ENCODE peak calls at places on chromosomes 11 and 22, in seven cellular contexts. One of them, this sample, is unnamed.

GRCh38 chr22:37052386-37053309 is 1.1 kb downstream of the KCTD17 start:
- DNase-seq in HL-60: no peak
- DNase-seq in fibroblast of villous mesenchyme: no peak
- DNase-seq in choroid plexus epithelial cell: no peak
- DNase-seq in fibroblast of pulmonary artery: no peak
- DNase-seq in GM12865: no peak
- DNase-seq in bronchial epithelial cell: no peak
- DNase-seq in this sample: peak

GRCh38 chr11:117910525-117910924 is 18.7 kb downstream of the TMPRSS13 start:
- DNase-seq in HL-60: no peak
- DNase-seq in fibroblast of villous mesenchyme: no peak
- DNase-seq in choroid plexus epithelial cell: no peak
- DNase-seq in fibroblast of pulmonary artery: no peak
- DNase-seq in GM12865: no peak
- DNase-seq in bronchial epithelial cell: no peak
- DNase-seq in this sample: no peak

GRCh38 chr11:58060939-58061672 is 30.4 kb downstream of the OR6Q1 start:
- DNase-seq in HL-60: no peak
- DNase-seq in fibroblast of villous mesenchyme: peak
- DNase-seq in choroid plexus epithelial cell: no peak
- DNase-seq in fibroblast of pulmonary artery: no peak
- DNase-seq in GM12865: no peak
- DNase-seq in bronchial epithelial cell: peak
- DNase-seq in this sample: no peak

GRCh38 chr11:116644948-116645305 is 127.9 kb downstream of the BUD13 start:
- DNase-seq in HL-60: no peak
- DNase-seq in fibroblast of villous mesenchyme: no peak
- DNase-seq in choroid plexus epithelial cell: no peak
- DNase-seq in fibroblast of pulmonary artery: no peak
- DNase-seq in GM12865: no peak
- DNase-seq in bronchial epithelial cell: no peak
- DNase-seq in this sample: no peak

GRCh38 chr22:24585461-24585860 is 7.4 kb downstream of the LRRC75B start:
- DNase-seq in HL-60: no peak
- DNase-seq in fibroblast of villous mesenchyme: no peak
- DNase-seq in choroid plexus epithelial cell: no peak
- DNase-seq in fibroblast of pulmonary artery: no peak
- DNase-seq in GM12865: no peak
- DNase-seq in bronchial epithelial cell: no peak
- DNase-seq in this sample: no peak

GRCh38 chr11:35919244-35919643 is 24.6 kb upstream of the LDLRAD3 start:
- DNase-seq in HL-60: no peak
- DNase-seq in fibroblast of villous mesenchyme: no peak
- DNase-seq in choroid plexus epithelial cell: no peak
- DNase-seq in fibroblast of pulmonary artery: peak
- DNase-seq in GM12865: no peak
- DNase-seq in bronchial epithelial cell: peak
- DNase-seq in this sample: no peak

GRCh38 chr22:28424427-28425080 is 255.1 kb downstream of the TTC28 start:
- DNase-seq in HL-60: no peak
- DNase-seq in fibroblast of villous mesenchyme: peak
- DNase-seq in choroid plexus epithelial cell: peak
- DNase-seq in fibroblast of pulmonary artery: peak
- DNase-seq in GM12865: no peak
- DNase-seq in bronchial epithelial cell: no peak
- DNase-seq in this sample: no peak

GRCh38 chr22:48218889-48219420 is 1456.5 kb downstream of the TBC1D22A start:
- DNase-seq in HL-60: no peak
- DNase-seq in fibroblast of villous mesenchyme: no peak
- DNase-seq in choroid plexus epithelial cell: no peak
- DNase-seq in fibroblast of pulmonary artery: no peak
- DNase-seq in GM12865: no peak
- DNase-seq in bronchial epithelial cell: no peak
- DNase-seq in this sample: no peak

GRCh38 chr22:28329582-28330073 is 350.0 kb downstream of the TTC28 start:
- DNase-seq in HL-60: no peak
- DNase-seq in fibroblast of villous mesenchyme: peak
- DNase-seq in choroid plexus epithelial cell: peak
- DNase-seq in fibroblast of pulmonary artery: peak
- DNase-seq in GM12865: no peak
- DNase-seq in bronchial epithelial cell: no peak
- DNase-seq in this sample: no peak

GRCh38 chr11:66359662-66360087 is 11.9 kb downstream of the SLC29A2 start:
- DNase-seq in HL-60: no peak
- DNase-seq in fibroblast of villous mesenchyme: no peak
- DNase-seq in choroid plexus epithelial cell: no peak
- DNase-seq in fibroblast of pulmonary artery: no peak
- DNase-seq in GM12865: no peak
- DNase-seq in bronchial epithelial cell: no peak
- DNase-seq in this sample: no peak

GRCh38 chr22:20439928-20440575 is 2.4 kb upstream of the SCARF2 start:
- DNase-seq in HL-60: no peak
- DNase-seq in fibroblast of villous mesenchyme: no peak
- DNase-seq in choroid plexus epithelial cell: no peak
- DNase-seq in fibroblast of pulmonary artery: no peak
- DNase-seq in GM12865: no peak
- DNase-seq in bronchial epithelial cell: no peak
- DNase-seq in this sample: peak

GRCh38 chr11:70660889-70661197 is 262.5 kb downstream of the CTTN start:
- DNase-seq in HL-60: no peak
- DNase-seq in fibroblast of villous mesenchyme: no peak
- DNase-seq in choroid plexus epithelial cell: no peak
- DNase-seq in fibroblast of pulmonary artery: no peak
- DNase-seq in GM12865: no peak
- DNase-seq in bronchial epithelial cell: no peak
- DNase-seq in this sample: no peak

GRCh38 chr22:36331912-36332622 is 55.7 kb downstream of the MYH9 start:
- DNase-seq in HL-60: peak
- DNase-seq in fibroblast of villous mesenchyme: no peak
- DNase-seq in choroid plexus epithelial cell: peak
- DNase-seq in fibroblast of pulmonary artery: no peak
- DNase-seq in GM12865: peak
- DNase-seq in bronchial epithelial cell: no peak
- DNase-seq in this sample: peak

GRCh38 chr22:24996420-24996952 is 44.0 kb downstream of the KIAA1671 start:
- DNase-seq in HL-60: no peak
- DNase-seq in fibroblast of villous mesenchyme: peak
- DNase-seq in choroid plexus epithelial cell: peak
- DNase-seq in fibroblast of pulmonary artery: peak
- DNase-seq in GM12865: no peak
- DNase-seq in bronchial epithelial cell: peak
- DNase-seq in this sample: no peak

GRCh38 chr22:30970356-30970746 is 1.3 kb downstream of the TUG1 start:
- DNase-seq in HL-60: no peak
- DNase-seq in fibroblast of villous mesenchyme: no peak
- DNase-seq in choroid plexus epithelial cell: no peak
- DNase-seq in fibroblast of pulmonary artery: no peak
- DNase-seq in GM12865: no peak
- DNase-seq in bronchial epithelial cell: no peak
- DNase-seq in this sample: no peak

GRCh38 chr22:17629646-17630045 is 1.1 kb upstream of the ATP6V1E1 start:
- DNase-seq in HL-60: peak
- DNase-seq in fibroblast of villous mesenchyme: no peak
- DNase-seq in choroid plexus epithelial cell: no peak
- DNase-seq in fibroblast of pulmonary artery: no peak
- DNase-seq in GM12865: no peak
- DNase-seq in bronchial epithelial cell: no peak
- DNase-seq in this sample: peak

GRCh38 chr11:36492724-36493304 is 17.3 kb downstream of the TRAF6 start:
- DNase-seq in HL-60: peak
- DNase-seq in fibroblast of villous mesenchyme: peak
- DNase-seq in choroid plexus epithelial cell: peak
- DNase-seq in fibroblast of pulmonary artery: peak
- DNase-seq in GM12865: peak
- DNase-seq in bronchial epithelial cell: peak
- DNase-seq in this sample: no peak

GRCh38 chr22:29621761-29622526 is 18.5 kb downstream of the NF2 start:
- DNase-seq in HL-60: peak
- DNase-seq in fibroblast of villous mesenchyme: peak
- DNase-seq in choroid plexus epithelial cell: peak
- DNase-seq in fibroblast of pulmonary artery: peak
- DNase-seq in GM12865: no peak
- DNase-seq in bronchial epithelial cell: peak
- DNase-seq in this sample: no peak

GRCh38 chr22:36497910-36498669 is 8.8 kb downstream of the FOXRED2 start:
- DNase-seq in HL-60: no peak
- DNase-seq in fibroblast of villous mesenchyme: no peak
- DNase-seq in choroid plexus epithelial cell: peak
- DNase-seq in fibroblast of pulmonary artery: no peak
- DNase-seq in GM12865: no peak
- DNase-seq in bronchial epithelial cell: no peak
- DNase-seq in this sample: no peak

DNA sequence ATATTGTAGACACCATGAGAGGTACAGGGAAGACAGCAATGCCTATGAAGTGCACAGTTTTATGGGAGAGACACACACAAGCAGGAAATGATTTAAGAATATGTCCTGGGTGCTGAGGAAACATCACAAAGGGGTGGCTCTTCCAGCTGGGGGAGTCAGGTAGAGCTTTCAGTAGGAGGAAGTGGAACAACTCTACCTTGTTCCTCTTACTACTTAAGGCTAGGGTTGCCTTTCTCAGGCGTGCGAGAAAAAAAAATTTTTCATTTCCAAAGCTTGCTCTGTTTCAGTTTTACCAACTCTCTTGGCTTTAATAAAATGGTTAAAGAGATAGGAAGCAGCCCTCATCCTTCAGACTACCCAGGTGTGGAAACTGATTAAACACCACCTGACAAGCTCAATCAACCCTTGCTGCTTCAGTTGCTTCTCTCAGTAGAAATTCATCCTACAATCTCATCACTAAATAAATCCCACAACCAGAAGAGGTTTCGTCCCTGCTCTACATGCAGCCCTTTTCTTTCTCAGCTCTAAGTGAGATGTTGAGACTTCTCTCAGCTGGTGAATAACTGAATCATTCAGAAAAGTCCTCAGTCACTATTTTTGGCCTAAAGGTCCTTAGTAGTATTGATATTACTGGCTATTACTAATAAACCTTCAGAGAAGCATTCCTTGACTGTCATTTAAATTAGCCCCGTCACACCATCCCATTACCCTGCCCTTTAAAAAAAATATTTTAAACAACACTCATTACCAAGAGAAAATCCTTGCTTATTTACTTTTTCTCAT is 5.9 kb downstream of the ABTB2 start:
- DNase-seq in HL-60: peak
- DNase-seq in fibroblast of villous mesenchyme: no peak
- DNase-seq in choroid plexus epithelial cell: no peak
- DNase-seq in fibroblast of pulmonary artery: no peak
- DNase-seq in GM12865: peak
- DNase-seq in bronchial epithelial cell: no peak
- DNase-seq in this sample: no peak
- H3K4me3 ChIP-seq in HL-60: no peak
- H3K4me3 ChIP-seq in fibroblast of villous mesenchyme: no peak
- H3K4me3 ChIP-seq in choroid plexus epithelial cell: no peak
- H3K4me3 ChIP-seq in fibroblast of pulmonary artery: no peak
- H3K4me3 ChIP-seq in GM12865: no peak
- H3K4me3 ChIP-seq in bronchial epithelial cell: no peak
- H3K4me3 ChIP-seq in this sample: no peak

DNA sequence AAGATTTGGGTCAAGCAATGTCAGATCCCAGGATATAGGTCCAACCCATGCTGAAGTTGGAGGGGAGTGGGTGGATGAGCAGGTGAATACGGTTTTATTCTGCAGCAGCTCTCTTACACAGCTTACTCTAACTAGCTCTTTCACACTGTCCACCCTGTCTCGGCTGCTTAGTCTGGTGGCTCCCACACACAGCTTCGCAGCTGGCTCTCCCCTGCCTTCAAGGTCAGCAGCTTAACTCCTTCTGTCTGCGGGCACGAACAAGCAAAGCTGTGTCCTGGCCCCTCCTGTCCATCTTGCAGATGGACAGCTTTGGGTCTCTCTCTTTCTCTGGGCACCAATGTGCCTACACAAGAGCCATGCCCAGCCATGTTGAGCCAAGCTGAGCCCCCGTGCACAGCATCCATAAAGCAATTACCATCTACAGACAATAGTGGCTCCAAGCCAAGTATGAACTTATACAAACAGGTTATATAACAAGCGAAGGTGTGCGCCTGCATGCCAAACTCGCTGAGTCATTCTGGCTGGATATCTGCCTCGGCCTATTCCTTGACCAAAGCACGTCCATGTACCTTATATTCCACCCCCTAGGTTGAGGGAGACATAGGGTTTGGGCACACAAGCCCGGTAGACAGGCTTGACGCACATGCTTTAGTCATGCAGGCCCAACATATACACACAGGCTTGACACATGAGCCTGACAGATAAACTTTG is 1307.8 kb upstream of the RAG2 start:
- DNase-seq in HL-60: no peak
- DNase-seq in fibroblast of villous mesenchyme: no peak
- DNase-seq in choroid plexus epithelial cell: no peak
- DNase-seq in fibroblast of pulmonary artery: no peak
- DNase-seq in GM12865: no peak
- DNase-seq in bronchial epithelial cell: peak
- DNase-seq in this sample: no peak
- TF ChIP-seq CTCF in HL-60: no peak
- TF ChIP-seq CTCF in fibroblast of villous mesenchyme: no peak
- TF ChIP-seq CTCF in choroid plexus epithelial cell: no peak
- TF ChIP-seq CTCF in fibroblast of pulmonary artery: no peak
- TF ChIP-seq CTCF in GM12865: no peak
- TF ChIP-seq CTCF in bronchial epithelial cell: no peak
- TF ChIP-seq CTCF in this sample: no peak

DNA sequence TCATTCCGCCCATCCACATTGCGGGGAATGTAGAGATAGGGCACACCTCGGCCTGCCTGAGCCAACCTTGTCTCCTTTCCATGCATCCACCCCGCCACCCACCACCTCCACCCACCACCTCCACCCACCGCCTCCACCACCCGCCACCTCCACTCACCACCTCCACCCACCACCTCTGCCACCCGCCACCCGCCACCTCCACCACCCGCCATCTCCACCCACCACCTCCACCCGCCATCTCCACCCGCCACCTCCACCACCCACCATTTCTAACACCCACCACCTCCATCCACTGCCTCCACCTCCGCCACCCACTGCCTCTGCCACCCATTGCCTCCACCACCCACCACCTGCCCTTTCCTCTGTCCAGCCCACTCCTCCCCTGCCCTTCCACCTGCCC is 78.4 kb downstream of the IGLL1 start:
- DNase-seq in HL-60: no peak
- DNase-seq in fibroblast of villous mesenchyme: no peak
- DNase-seq in choroid plexus epithelial cell: no peak
- DNase-seq in fibroblast of pulmonary artery: no peak
- DNase-seq in GM12865: no peak
- DNase-seq in bronchial epithelial cell: no peak
- DNase-seq in this sample: peak
- H3K4me3 ChIP-seq in HL-60: no peak
- H3K4me3 ChIP-seq in fibroblast of villous mesenchyme: no peak
- H3K4me3 ChIP-seq in choroid plexus epithelial cell: no peak
- H3K4me3 ChIP-seq in fibroblast of pulmonary artery: no peak
- H3K4me3 ChIP-seq in GM12865: no peak
- H3K4me3 ChIP-seq in bronchial epithelial cell: no peak
- H3K4me3 ChIP-seq in this sample: no peak

DNA sequence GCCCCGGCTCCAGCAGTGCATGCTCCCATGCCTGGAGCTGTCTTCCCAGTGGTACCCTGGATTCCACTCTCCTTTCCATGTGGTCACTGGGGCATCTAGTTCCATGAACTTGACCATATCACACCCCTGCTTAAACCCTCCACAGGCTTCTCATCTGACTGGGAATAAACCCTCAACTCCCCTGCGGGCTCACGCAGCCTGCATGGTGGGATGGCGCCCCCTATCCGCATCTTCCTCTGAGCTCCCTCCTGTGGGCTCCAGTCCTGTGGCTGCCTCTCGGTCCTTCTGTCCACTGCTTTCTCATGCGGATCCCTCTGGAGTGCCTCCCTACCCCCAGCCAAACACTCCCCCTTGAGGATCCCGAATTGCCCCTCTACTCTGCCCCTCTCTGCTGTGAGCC is 41.4 kb upstream of the TTLL12 start:
- DNase-seq in HL-60: peak
- DNase-seq in fibroblast of villous mesenchyme: peak
- DNase-seq in choroid plexus epithelial cell: peak
- DNase-seq in fibroblast of pulmonary artery: peak
- DNase-seq in GM12865: peak
- DNase-seq in bronchial epithelial cell: no peak
- DNase-seq in this sample: no peak
- TF ChIP-seq CTCF in HL-60: peak
- TF ChIP-seq CTCF in fibroblast of villous mesenchyme: peak
- TF ChIP-seq CTCF in choroid plexus epithelial cell: peak
- TF ChIP-seq CTCF in fibroblast of pulmonary artery: peak
- TF ChIP-seq CTCF in GM12865: peak
- TF ChIP-seq CTCF in bronchial epithelial cell: peak
- TF ChIP-seq CTCF in this sample: no peak

This sample was measured in kidney.